ENCODE peak calls at places on chromosomes 12 and 14, in ten cellular contexts. H is PC-9; Y is HFFc6; F is A549; N is heart left ventricle; O is activated CD8-positive, alpha-beta T cell treated with anti-CD3 and anti-CD28 coated beads for 36 hours; T is CD8-positive, alpha-beta T cell; U is tibial nerve; C is foreskin keratinocyte; J is AG04450. P is an unnamed sample.

GRCh38 chr12:29783773-29784666 is at the start of gene TMTC1:
- DNase-seq in H (no peak), Y (no peak), F (peak; percentile 27), N (peak; percentile 84), O (peak; percentile 5), T (no peak), U (peak; percentile 60), C (no peak), J (no peak), P (peak; percentile 55)

GRCh38 chr14:56632192-56632591 is 52.6 kb downstream of the TMEM260 start:
- DNase-seq in H (no peak), Y (no peak), F (no peak), N (peak; percentile 32), O (no peak), T (no peak), U (no peak), C (no peak), J (no peak), P (no peak)

GRCh38 chr12:52364061-52364460 is 3.2 kb downstream of the KRT85 start:
- DNase-seq in H (no peak), Y (no peak), F (no peak), N (no peak), O (no peak), T (no peak), U (no peak), C (no peak), J (no peak), P (no peak)

GRCh38 chr12:65949009-65949623 is 124.8 kb downstream of the HMGA2 start:
- DNase-seq in H (no peak), Y (no peak), F (no peak), N (no peak), O (no peak), T (no peak), U (no peak), C (no peak), J (no peak), P (peak; percentile 61)

GRCh38 chr12:28899951-28900350 is 249.1 kb upstream of the FAR2 start:
- DNase-seq in H (no peak), Y (no peak), F (no peak), N (no peak), O (no peak), T (no peak), U (no peak), C (peak; percentile 97), J (peak; percentile 78), P (peak; percentile 82)

GRCh38 chr14:53316504-53316903 is 163.4 kb upstream of the DDHD1 start:
- DNase-seq in H (no peak), Y (no peak), F (no peak), N (no peak), O (no peak), T (no peak), U (no peak), C (no peak), J (no peak), P (no peak)

GRCh38 chr12:68910128-68910527 is 22.8 kb downstream of the CPM start:
- DNase-seq in H (peak; percentile 42), Y (no peak), F (no peak), N (no peak), O (no peak), T (no peak), U (no peak), C (peak; percentile 48), J (no peak), P (no peak)

GRCh38 chr14:31025335-31026075 is at the start of gene AP4S1:
- DNase-seq in H (no peak), Y (no peak), F (peak; percentile 25), N (peak; percentile 43), O (peak; percentile 59), T (peak; percentile 38), U (peak; percentile 24), C (no peak), J (no peak), P (peak; percentile 27)

GRCh38 chr14:48936352-48936751 is 649.8 kb downstream of the RPS29 start:
- DNase-seq in H (no peak), Y (no peak), F (no peak), N (no peak), O (no peak), T (no peak), U (no peak), C (no peak), J (no peak), P (peak; percentile 85)

GRCh38 chr12:75831413-75831812 is 200.2 kb downstream of the PHLDA1 start:
- DNase-seq in H (no peak), Y (no peak), F (no peak), N (no peak), O (no peak), T (no peak), U (no peak), C (no peak), J (no peak), P (no peak)

GRCh38 chr12:48716493-48717251 is at the start of gene CCNT1:
- DNase-seq in H (peak; percentile 99), Y (peak; percentile 100), F (peak; percentile 100), N (peak; percentile 99), O (peak; percentile 100), T (peak; percentile 96), U (peak; percentile 97), C (peak; percentile 99), J (peak; percentile 99), P (peak; percentile 100)
- TF ChIP-seq CTCF in H (peak; percentile 10), Y (peak; percentile 57), F (no peak), N (no peak), O (no peak), T (no peak), U (peak; percentile 16), C (peak; percentile 42), J (peak; percentile 54), P (peak; percentile 34)

GRCh38 chr14:74892745-74893144 is 11.0 kb downstream of the DLST start:
- DNase-seq in H (no peak), Y (no peak), F (no peak), N (no peak), O (no peak), T (no peak), U (no peak), C (no peak), J (no peak), P (no peak)
- TF ChIP-seq CTCF in H (no peak), Y (no peak), F (no peak), N (no peak), O (no peak), T (no peak), U (no peak), C (no peak), J (no peak), P (no peak)

DNA sequence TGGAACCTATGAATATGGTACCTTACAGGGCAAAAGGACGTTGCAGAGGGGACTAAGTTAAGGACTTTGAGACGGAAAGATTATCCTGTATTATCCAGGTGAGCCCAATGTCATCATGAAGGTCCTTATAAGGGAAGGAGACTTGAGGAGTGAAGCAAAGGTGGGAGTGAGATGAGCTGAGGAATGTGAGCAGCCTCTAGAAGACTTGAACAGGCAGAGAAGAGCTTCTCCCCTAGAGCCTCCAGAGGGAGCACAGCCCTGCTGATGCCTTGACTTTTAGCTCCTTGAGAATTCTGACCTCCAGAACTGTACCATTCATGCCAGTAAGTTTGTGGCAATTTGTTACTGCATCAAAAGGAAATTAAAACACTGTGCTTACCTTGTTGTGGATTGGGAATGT is 41.8 kb upstream of the DCD start:
- DNase-seq in H (no peak), Y (no peak), F (no peak), N (no peak), O (no peak), T (no peak), U (no peak), C (no peak), J (no peak), P (no peak)
- TF ChIP-seq CTCF in H (no peak), Y (peak; percentile 28), F (no peak), N (no peak), O (no peak), T (no peak), U (no peak), C (peak; percentile 35), J (peak; percentile 18), P (peak; percentile 14)

DNA sequence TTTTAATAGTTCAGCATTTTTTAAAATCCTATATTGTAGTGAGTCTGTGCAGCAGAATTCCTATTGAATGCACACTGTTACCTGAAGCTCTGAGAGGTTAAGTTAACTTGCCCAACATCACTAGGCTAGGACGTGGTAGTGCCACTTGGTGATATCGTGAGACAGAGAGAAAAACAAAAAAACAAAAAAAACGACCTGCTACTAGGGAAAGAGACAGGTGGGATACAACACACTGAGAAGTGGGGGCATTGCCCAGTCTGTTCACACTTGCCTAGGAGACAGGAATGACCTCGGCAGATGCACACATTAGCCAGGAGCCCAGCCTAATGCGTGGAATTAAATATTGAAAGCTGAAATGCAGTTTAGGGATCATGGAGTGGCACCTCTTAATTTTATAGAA is 129.7 kb upstream of the CCND2 start:
- DNase-seq in H (no peak), Y (no peak), F (no peak), N (no peak), O (peak; percentile 48), T (no peak), U (no peak), C (no peak), J (no peak), P (no peak)
- TF ChIP-seq CTCF in H (no peak), Y (peak; percentile 35), F (no peak), N (no peak), O (peak; percentile 63), T (peak; percentile 58), U (no peak), C (no peak), J (no peak), P (no peak)

DNA sequence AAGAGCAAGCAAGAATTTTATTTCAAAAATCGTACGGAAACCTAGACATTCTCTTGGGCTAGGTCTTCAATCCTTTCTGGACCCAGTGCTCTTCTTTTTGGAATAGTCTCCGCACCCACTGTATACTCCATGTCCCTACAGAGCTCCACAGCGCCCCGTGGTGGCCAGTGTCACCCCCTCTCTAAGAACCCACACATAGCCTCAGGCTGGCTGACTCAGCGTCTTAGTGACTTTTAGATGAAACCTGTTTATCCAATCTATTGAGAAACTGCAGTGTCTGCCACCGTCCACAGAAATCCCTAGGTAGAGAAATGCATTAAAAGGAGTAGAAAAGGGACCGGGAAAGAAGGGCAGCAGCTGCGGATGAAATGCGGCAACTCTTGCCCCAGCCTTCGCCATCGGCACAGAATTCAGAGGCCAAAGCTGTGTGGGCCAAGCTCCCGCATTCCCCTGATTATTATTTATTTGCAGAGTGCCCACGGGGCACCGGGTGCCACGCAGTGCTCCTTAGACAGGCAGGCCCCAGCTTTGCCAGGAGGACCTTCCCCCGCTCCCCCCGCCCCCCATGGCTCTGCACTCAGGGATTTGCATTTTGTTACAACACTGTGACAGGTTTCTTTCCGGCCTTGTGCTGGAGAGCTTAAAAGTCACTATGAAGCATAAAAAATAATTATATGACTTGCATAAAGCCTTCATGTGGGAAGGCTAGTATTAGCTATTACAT is 170.1 kb upstream of the FKBP4 start:
- DNase-seq in H (peak; percentile 57), Y (peak; percentile 50), F (no peak), N (no peak), O (peak; percentile 56), T (no peak), U (no peak), C (peak; percentile 9), J (no peak), P (peak; percentile 10)
- TF ChIP-seq CTCF in H (peak; percentile 57), Y (peak; percentile 76), F (no peak), N (no peak), O (peak; percentile 42), T (no peak), U (no peak), C (peak; percentile 58), J (peak; percentile 47), P (peak; percentile 49)